ENCODE peak calls at places on chromosomes 1 and 21, in eight cellular contexts. A is GM12865, I is gastrocnemius medialis, B is AG09309, Y is IMR-90, N is HFF-Myc, E is K562, M is cardiac muscle cell. T is an unnamed sample.
A peak's percentile ranks its signal among the peaks of the same experiment; 100 is the strongest.

GRCh38 chr1:111214884-111215283 is 12.6 kb upstream of the CHI3L2 start:
- DNase-seq in B (no peak), E (no peak), Y (no peak), N (no peak), I (no peak), A (peak; percentile 92), M (no peak), T (no peak)

GRCh38 chr1:24098907-24099637 is 12.9 kb downstream of the MYOM3 start:
- DNase-seq in I (no peak), M (no peak), E (no peak), B (no peak), N (no peak), Y (no peak), A (no peak), T (no peak)

GRCh38 chr21:38982096-38982495 is 176.4 kb downstream of the ETS2 start:
- DNase-seq in B (no peak), M (peak; percentile 39), E (no peak), A (no peak), I (no peak), Y (no peak), N (no peak), T (peak; percentile 54)

GRCh38 chr1:23810818-23811420 is 10.4 kb upstream of the GALE start:
- DNase-seq in M (peak; percentile 41), E (peak; percentile 83), N (no peak), A (peak; percentile 86), B (no peak), I (no peak), Y (peak; percentile 16), T (peak; percentile 53)

GRCh38 chr1:206925116-206925736 is 3.5 kb upstream of the FCMR start:
- DNase-seq in M (no peak), N (no peak), B (no peak), I (no peak), Y (no peak), A (peak; percentile 97), E (peak; percentile 81), T (no peak)

GRCh38 chr1:208437416-208437815 is 193.2 kb upstream of the PLXNA2 start:
- DNase-seq in M (no peak), E (no peak), B (no peak), N (no peak), A (no peak), Y (peak; percentile 6), I (no peak), T (peak; percentile 14)

GRCh38 chr1:151853411-151853930 is at the start of gene THEM5:
- DNase-seq in A (no peak), M (no peak), I (no peak), E (peak; percentile 22), N (no peak), B (no peak), Y (no peak), T (no peak)

GRCh38 chr1:181417915-181418314 is 65.4 kb upstream of the CACNA1E start:
- DNase-seq in A (no peak), Y (no peak), I (no peak), B (no peak), M (no peak), E (no peak), N (no peak), T (no peak)

GRCh38 chr21:45454924-45455315 is 50.0 kb downstream of the COL18A1 start:
- DNase-seq in Y (no peak), E (no peak), N (no peak), A (no peak), M (no peak), B (no peak), I (no peak), T (peak; percentile 41)

GRCh38 chr1:40783001-40783905 is at the start of gene KCNQ4:
- DNase-seq in N (no peak), A (no peak), M (peak; percentile 79), B (no peak), Y (no peak), E (peak; percentile 79), I (peak; percentile 67), T (no peak)

GRCh38 chr1:229874609-229875008 is 192.4 kb upstream of the GALNT2 start:
- DNase-seq in A (no peak), B (no peak), E (no peak), N (no peak), M (no peak), Y (no peak), I (no peak), T (no peak)

GRCh38 chr1:31666290-31666963 is 21.8 kb upstream of the PEF1 start:
- DNase-seq in B (no peak), M (no peak), E (no peak), A (no peak), N (peak; percentile 25), I (no peak), Y (peak; percentile 46), T (peak; percentile 41)

GRCh38 chr21:41613421-41613998 is 105.6 kb upstream of the TMPRSS2 start:
- DNase-seq in B (no peak), N (no peak), I (no peak), A (no peak), Y (no peak), M (no peak), E (no peak), T (no peak)

GRCh38 chr1:66214901-66215300 is 319.1 kb upstream of the SGIP1 start:
- DNase-seq in A (peak; percentile 15), N (no peak), M (no peak), Y (peak; percentile 19), I (no peak), B (no peak), E (no peak), T (peak; percentile 59)

GRCh38 chr1:205524794-205525101 is 20.3 kb downstream of the CDK18 start:
- DNase-seq in E (no peak), I (no peak), B (no peak), M (no peak), Y (no peak), N (no peak), A (no peak), T (no peak)

GRCh38 chr1:160204526-160205241 is 500 bp upstream of the PEA15 start:
- DNase-seq in E (no peak), I (no peak), M (no peak), N (no peak), B (no peak), Y (no peak), A (peak; percentile 84), T (no peak)

GRCh38 chr1:170307426-170307825 is 161.7 kb downstream of the NTMT2 start:
- DNase-seq in I (no peak), A (no peak), N (no peak), E (no peak), M (no peak), B (no peak), Y (peak; percentile 35), T (peak; percentile 47)

GRCh38 chr1:220347654-220348175 is 75.5 kb upstream of the RAB3GAP2 start:
- DNase-seq in E (no peak), Y (no peak), I (no peak), B (no peak), M (no peak), A (no peak), N (no peak), T (no peak)

GRCh38 chr1:67213164-67213563 is 46.9 kb downstream of the IL23R start:
- DNase-seq in A (peak; percentile 54), I (no peak), B (no peak), N (no peak), E (peak; percentile 47), M (peak; percentile 49), Y (peak; percentile 17), T (peak; percentile 52)

GRCh38 chr1:204350857-204351573 is 8.7 kb downstream of the PLEKHA6 start:
- DNase-seq in M (peak; percentile 79), I (no peak), B (no peak), E (peak; percentile 28), Y (peak; percentile 81), N (peak; percentile 15), A (peak; percentile 12), T (peak; percentile 82)

GRCh38 chr1:204975568-204976235 is 67.3 kb upstream of the CNTN2 start:
- DNase-seq in B (no peak), M (peak; percentile 69), E (peak; percentile 66), I (no peak), Y (peak; percentile 32), N (no peak), A (peak; percentile 46), T (peak; percentile 67)

DNA sequence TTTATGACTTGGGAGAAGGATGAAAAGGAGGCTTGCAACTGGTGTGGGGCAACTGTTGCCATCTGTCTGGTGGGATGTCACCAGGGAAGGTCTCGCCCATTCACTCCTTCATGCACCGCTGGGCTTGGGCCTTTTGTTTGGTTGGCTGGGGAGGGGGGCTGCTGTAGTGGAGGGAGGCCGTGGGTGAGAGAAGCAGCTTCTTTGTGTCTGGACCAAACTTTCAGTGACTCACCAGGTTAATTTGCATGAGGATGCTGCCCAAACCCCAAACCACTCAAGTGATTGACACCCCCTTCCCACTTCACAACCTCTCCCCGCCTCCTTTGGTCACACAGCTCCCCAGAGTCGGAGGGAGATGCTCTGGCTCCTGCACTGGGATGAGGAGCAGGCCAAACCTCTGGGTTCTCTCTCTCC is 19.7 kb downstream of the BTG2 start:
- DNase-seq in B (no peak), Y (no peak), A (peak; percentile 94), E (no peak), N (no peak), M (no peak), I (no peak), T (no peak)
- TF ChIP-seq CTCF in B (no peak), Y (no peak), A (no peak), E (no peak), N (no peak), M (no peak), I (no peak), T (no peak)

GRCh38 chr1:201217146-201217545 is 26.5 kb downstream of the IGFN1 start:
- DNase-seq in E (no peak), Y (no peak), M (no peak), A (no peak), B (no peak), I (no peak), N (no peak), T (no peak)
- H3K4me3 ChIP-seq in E (no peak overlapping the region), Y (no peak overlapping the region), M (no peak overlapping the region), A (no peak overlapping the region), B (no peak overlapping the region), I (no peak overlapping the region), N (no peak overlapping the region), T (no peak overlapping the region)

DNA sequence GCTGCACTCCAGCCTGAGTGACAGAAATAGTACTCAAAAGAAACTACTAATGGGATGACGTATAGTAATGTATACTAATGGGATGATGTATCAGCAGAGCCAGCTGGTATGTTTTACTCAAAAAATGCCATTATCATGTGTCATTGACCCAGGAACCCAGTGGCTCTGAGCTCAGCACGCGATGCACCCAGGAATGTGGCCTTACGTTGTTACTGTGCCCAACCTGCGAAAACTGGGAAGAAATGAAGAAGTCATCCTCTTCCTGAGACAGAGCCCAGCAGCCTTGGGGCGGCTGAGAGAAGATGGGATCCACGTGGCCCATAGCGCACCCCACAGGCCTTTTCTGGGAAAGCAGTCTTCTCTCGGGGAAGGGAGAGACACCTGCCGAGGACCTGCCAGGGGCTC is 8.8 kb downstream of the UBE2J2 start:
- DNase-seq in N (peak; percentile 97), E (peak; percentile 32), A (no peak), Y (peak; percentile 100), B (peak; percentile 93), M (no peak), I (no peak), T (peak; percentile 95)
- TF ChIP-seq CTCF in N (peak; percentile 62), E (peak; percentile 58), A (no peak), Y (peak; percentile 72), B (peak; percentile 65), M (peak; percentile 51), I (no peak), T (peak; percentile 75)

DNA sequence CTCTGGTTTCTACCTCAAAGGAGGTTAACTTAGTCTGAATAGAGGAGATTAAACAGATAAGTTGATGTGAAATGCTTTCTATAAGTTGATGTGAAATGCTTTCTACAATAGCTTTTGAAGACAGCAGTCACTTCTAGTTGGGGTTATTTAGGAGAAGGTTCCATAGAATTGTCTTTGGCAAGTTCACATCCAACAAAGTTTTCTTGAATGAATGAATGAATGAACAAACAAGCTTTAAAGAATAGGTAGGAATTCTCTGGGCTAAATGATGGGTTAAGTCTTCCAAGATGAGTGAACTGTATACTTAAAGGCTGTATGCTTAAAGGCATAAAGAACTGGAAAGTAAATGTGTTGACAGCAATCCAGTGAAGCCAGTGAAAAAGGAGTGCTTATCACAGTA is 1.9 kb downstream of the CDC73 start:
- DNase-seq in B (no peak), N (no peak), A (no peak), Y (no peak), M (no peak), E (no peak), I (no peak), T (no peak)
- H3K4me3 ChIP-seq in B (peak overlapping the region; percentile 90), N (peak overlapping the region; percentile 66), A (peak overlapping the region; percentile 97), Y (peak overlapping the region; percentile 10), M (peak overlapping the region; percentile 63), E (peak overlapping the region; percentile 65), I (no peak overlapping the region), T (peak overlapping the region; percentile 9)